ENCODE peak calls at places on chromosome 21, in eight cellular contexts. E is heart right ventricle; M is Panc1; I is GM12878; K is activated naive CD8-positive, alpha-beta T cell treated with anti-CD3 and anti-CD28 coated beads, Interleukin-2, amount 10 ng/mL, durations not matched to agents 7 days and 5 days; B is A549; W is left lung; X is HepG2. P is an unnamed sample.

GRCh38 chr21:33825898-33826297 is 89.7 kb downstream of the ATP5PO start:
- ATAC-seq in M (no peak), E (no peak), B (no peak), X (no peak), W (peak), K (no peak), I (no peak), P (no peak)

GRCh38 chr21:29025328-29025713 is 853 bp downstream of the USP16 start:
- ATAC-seq in M (no peak), X (peak), B (no peak), K (no peak), W (peak), I (peak), E (no peak), P (no peak)

GRCh38 chr21:42423197-42423675 is 19.5 kb downstream of the UBASH3A start:
- ATAC-seq in B (no peak), M (no peak), I (peak), W (no peak), E (no peak), X (no peak), K (peak), P (peak)

GRCh38 chr21:34061983-34062382 is 11.4 kb upstream of the MRPS6 start:
- ATAC-seq in E (no peak), B (no peak), I (peak), W (no peak), X (no peak), K (no peak), M (no peak), P (peak)

GRCh38 chr21:45768011-45768740 is 124.7 kb downstream of the PCBP3 start:
- ATAC-seq in E (no peak), K (no peak), B (no peak), M (no peak), X (no peak), I (no peak), W (no peak), P (peak)

GRCh38 chr21:41656946-41657525 is 109.8 kb downstream of the RIPK4 start:
- ATAC-seq in M (no peak), K (no peak), I (no peak), W (peak), X (no peak), E (no peak), B (no peak), P (no peak)

GRCh38 chr21:23963454-23963853 is 1643.8 kb downstream of the MRPL39 start:
- ATAC-seq in B (no peak), M (no peak), I (no peak), E (no peak), W (no peak), X (no peak), K (no peak), P (no peak)

GRCh38 chr21:27206368-27206982 is 239.6 kb upstream of the ADAMTS5 start:
- ATAC-seq in E (no peak), K (no peak), B (no peak), I (no peak), X (no peak), M (no peak), W (no peak), P (no peak)

GRCh38 chr21:44547656-44548331 is 3.5 kb downstream of the KRTAP10-2 start:
- ATAC-seq in E (no peak), K (peak), W (no peak), B (no peak), X (no peak), I (no peak), M (no peak), P (no peak)

GRCh38 chr21:26026113-26026512 is 144.5 kb downstream of the APP start:
- ATAC-seq in K (no peak), B (no peak), W (no peak), X (no peak), I (no peak), M (no peak), E (no peak), P (no peak)

GRCh38 chr21:41526478-41527087 is 18.6 kb upstream of the TMPRSS2 start:
- ATAC-seq in B (no peak), I (no peak), W (no peak), M (no peak), X (peak), K (no peak), E (no peak), P (no peak)

GRCh38 chr21:31489014-31489413 is 145.0 kb upstream of the TIAM1 start:
- ATAC-seq in I (no peak), W (no peak), E (no peak), X (no peak), M (no peak), B (no peak), K (no peak), P (no peak)

GRCh38 chr21:16124397-16125130 is 394.8 kb downstream of the USP25 start:
- ATAC-seq in W (peak), I (no peak), K (no peak), B (peak), E (no peak), M (no peak), X (no peak), P (no peak)

GRCh38 chr21:44499631-44500030 is 40.4 kb downstream of the KRTAP10-1 start:
- ATAC-seq in W (no peak), E (no peak), K (no peak), X (no peak), B (no peak), M (no peak), I (no peak), P (peak)

GRCh38 chr21:36589352-36589971 is 109.5 kb upstream of the SIM2 start:
- ATAC-seq in B (no peak), K (no peak), E (no peak), I (peak), M (peak), X (peak), W (peak), P (peak)

GRCh38 chr21:14533555-14534400 is 12.3 kb downstream of the SAMSN1 start:
- ATAC-seq in X (no peak), K (peak), M (peak), W (peak), B (peak), E (peak), I (peak), P (peak)

GRCh38 chr21:39738566-39738965 is 6.4 kb upstream of the IGSF5 start:
- ATAC-seq in W (no peak), K (no peak), B (no peak), M (no peak), E (no peak), I (no peak), X (no peak), P (no peak)

GRCh38 chr21:44057960-44058651 is 46.0 kb downstream of the TRAPPC10 start:
- ATAC-seq in B (no peak), K (no peak), E (no peak), W (no peak), I (no peak), M (no peak), X (no peak), P (no peak)

GRCh38 chr21:18249542-18250152 is 5.0 kb downstream of the CHODL start:
- ATAC-seq in E (no peak), W (no peak), I (no peak), X (peak), K (peak), M (no peak), B (no peak), P (no peak)

GRCh38 chr21:38267991-38268858 is 11.4 kb downstream of the KCNJ15 start:
- ATAC-seq in K (no peak), B (no peak), W (peak), I (peak), X (no peak), E (no peak), M (no peak), P (no peak)

GRCh38 chr21:45465105-45465504 is 60.1 kb downstream of the COL18A1 start:
- ATAC-seq in E (no peak), I (peak), K (no peak), B (no peak), W (no peak), M (no peak), X (no peak), P (peak)

GRCh38 chr21:46411691-46412090 is 47.0 kb upstream of the DIP2A start:
- ATAC-seq in E (no peak), I (no peak), W (no peak), K (no peak), B (no peak), M (no peak), X (no peak), P (no peak)

GRCh38 chr21:33849839-33850238 is 65.8 kb downstream of the ATP5PO start:
- ATAC-seq in E (no peak), I (no peak), B (no peak), X (no peak), K (no peak), M (no peak), W (no peak), P (no peak)

GRCh38 chr21:33839167-33839716 is 76.4 kb downstream of the ATP5PO start:
- ATAC-seq in W (no peak), K (no peak), M (no peak), B (no peak), E (no peak), I (no peak), X (no peak), P (no peak)

GRCh38 chr21:28336299-28336698 is 656.4 kb downstream of the LTN1 start:
- ATAC-seq in I (no peak), B (no peak), X (no peak), M (no peak), E (peak), W (peak), K (no peak), P (no peak)

GRCh38 chr21:26448751-26449150 is 124.3 kb downstream of the CYYR1 start:
- ATAC-seq in I (no peak), B (no peak), W (no peak), M (no peak), K (no peak), E (no peak), X (no peak), P (no peak)

GRCh38 chr21:26177187-26177586 is 6.6 kb upstream of the APP start:
- ATAC-seq in K (no peak), W (no peak), M (no peak), E (peak), I (no peak), X (no peak), B (no peak), P (no peak)

GRCh38 chr21:22573834-22574233 is 1575.6 kb downstream of the NCAM2 start:
- ATAC-seq in B (no peak), E (no peak), X (no peak), W (no peak), I (no peak), K (no peak), M (no peak), P (no peak)

GRCh38 chr21:36973986-36974850 is 7.7 kb upstream of the HLCS start:
- ATAC-seq in W (no peak), E (no peak), K (no peak), I (peak), X (no peak), B (no peak), M (no peak), P (no peak)

GRCh38 chr21:10641107-10641506 is 119.7 kb downstream of the TPTE start:
- ATAC-seq in E (no peak), X (no peak), B (no peak), W (no peak), I (no peak), K (no peak), M (no peak), P (peak)

GRCh38 chr21:46152939-46153258 is 2.5 kb downstream of the FTCD start:
- ATAC-seq in M (peak), W (peak), K (peak), X (no peak), B (no peak), I (no peak), E (peak), P (no peak)

GRCh38 chr21:32456497-32456918 is 44.0 kb downstream of the EVA1C start:
- ATAC-seq in W (peak), M (no peak), X (no peak), I (no peak), E (peak), B (peak), K (no peak), P (no peak)

GRCh38 chr21:37153193-37153934 is 80.3 kb downstream of the TTC3 start:
- ATAC-seq in I (no peak), K (no peak), W (peak), M (no peak), X (peak), E (no peak), B (no peak), P (no peak)

GRCh38 chr21:42474043-42474831 is 21.8 kb downstream of the RSPH1 start:
- ATAC-seq in K (no peak), E (no peak), M (peak), W (peak), X (peak), B (peak), I (peak), P (peak)

P was measured in stimulated activated memory B cell treated with anti-CD40 and anti-IgM and Interleukin-4, amounts not matched to agents 10 μg/mL and 1 μg/mL and 100 μg/mL, for 72 hours.